ENCODE peak calls at places on chromosome 17, in four cellular contexts. D is WTC11, S is K562, Q is HepG2. G is an unnamed sample.
A peak's percentile ranks its signal among the peaks of the same experiment; 100 is the strongest.

GRCh38 chr17:21041753-21042433 is 918 bp downstream of the USP22 start:
- DNase-seq in D (peak; percentile 76), S (peak; percentile 71), Q (peak; percentile 71), G (peak; percentile 87)

GRCh38 chr17:76820523-76820922 is 47.7 kb upstream of the MGAT5B start:
- DNase-seq in D (no peak), S (no peak), Q (no peak), G (no peak)

GRCh38 chr17:56629450-56630187 is 36.1 kb downstream of the NOG start:
- DNase-seq in D (peak; percentile 62), S (peak; percentile 59), Q (peak; percentile 10), G (peak; percentile 45)

GRCh38 chr17:17186051-17186450 is 20.1 kb downstream of the PLD6 start:
- DNase-seq in D (no peak), S (no peak), Q (no peak), G (no peak)

GRCh38 chr17:14942511-14943185 is 322.5 kb downstream of the PMP22 start:
- DNase-seq in D (no peak), S (no peak), Q (no peak), G (no peak)

GRCh38 chr17:36602924-36603384 is 1.6 kb downstream of the MRM1 start:
- DNase-seq in D (peak; percentile 79), S (peak; percentile 71), Q (peak; percentile 67), G (peak; percentile 81)

GRCh38 chr17:60248618-60249516 is 99.1 kb downstream of the CA4 start:
- DNase-seq in D (no peak), S (no peak), Q (no peak), G (no peak)

GRCh38 chr17:44004761-44005526 is 522 bp downstream of the NAGS start:
- DNase-seq in D (peak; percentile 44), S (no peak), Q (no peak), G (no peak)

GRCh38 chr17:79732246-79732645 is 1.5 kb downstream of the ENPP7 start:
- DNase-seq in D (no peak), S (no peak), Q (no peak), G (no peak)

GRCh38 chr17:15257316-15257925 is 7.7 kb downstream of the PMP22 start:
- DNase-seq in D (peak; percentile 78), S (peak; percentile 70), Q (peak; percentile 61), G (peak; percentile 82)

GRCh38 chr17:19716108-19717030 is at the start of gene SLC47A2:
- DNase-seq in D (no peak), S (no peak), Q (no peak), G (no peak)

GRCh38 chr17:2253768-2254406 is 49.7 kb downstream of the SMG6 start:
- DNase-seq in D (no peak), S (no peak), Q (no peak), G (no peak)
- TF ChIP-seq HMGXB4 in D (no peak), S (no peak), Q (no peak), G (no peak)

DNA sequence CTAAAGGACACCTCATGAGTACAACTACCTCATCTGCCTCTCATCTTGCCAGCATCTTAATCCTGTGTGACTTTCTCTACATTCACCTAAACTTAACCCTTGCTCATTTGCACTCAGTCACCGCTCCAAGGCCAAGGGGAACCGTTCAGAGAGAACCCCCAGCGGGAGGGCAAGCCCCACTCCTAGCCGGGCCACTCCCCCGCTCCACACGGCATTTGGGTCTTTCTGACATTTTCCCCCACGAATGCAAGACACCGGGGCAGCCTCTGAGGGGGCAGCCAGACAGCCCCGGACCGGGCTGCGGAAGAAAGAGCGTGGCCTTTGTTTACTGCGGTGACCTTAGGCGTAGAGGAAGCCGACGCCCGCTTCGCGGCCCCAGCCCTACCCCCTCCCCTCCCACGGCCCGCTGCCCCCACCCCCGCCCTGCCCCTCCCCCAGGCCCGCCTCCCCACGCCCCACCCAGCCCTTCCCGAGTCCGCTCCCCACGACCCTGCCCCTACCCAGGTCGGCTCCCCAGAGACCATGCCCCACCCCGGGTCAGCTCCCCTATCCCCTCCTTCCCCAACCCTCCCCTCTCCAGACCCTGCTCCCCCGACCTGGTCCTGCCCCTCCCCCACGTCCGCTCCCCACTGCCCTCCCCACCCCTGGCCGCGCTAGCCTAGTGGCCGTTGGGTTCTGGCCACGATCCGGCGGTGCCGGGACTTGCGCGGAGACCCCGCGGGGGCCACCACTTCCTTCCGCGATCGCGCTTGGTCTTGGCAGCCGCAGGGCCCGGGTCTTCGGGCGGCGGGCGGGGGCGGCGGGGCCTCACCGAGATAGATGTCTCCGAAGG is 789 bp downstream of the CSNK1D start:
- DNase-seq in D (peak; percentile 50), S (peak; percentile 93), Q (no peak), G (no peak)
- TF ChIP-seq HMGXB4 in D (no peak), S (no peak), Q (no peak), G (no peak)

DNA sequence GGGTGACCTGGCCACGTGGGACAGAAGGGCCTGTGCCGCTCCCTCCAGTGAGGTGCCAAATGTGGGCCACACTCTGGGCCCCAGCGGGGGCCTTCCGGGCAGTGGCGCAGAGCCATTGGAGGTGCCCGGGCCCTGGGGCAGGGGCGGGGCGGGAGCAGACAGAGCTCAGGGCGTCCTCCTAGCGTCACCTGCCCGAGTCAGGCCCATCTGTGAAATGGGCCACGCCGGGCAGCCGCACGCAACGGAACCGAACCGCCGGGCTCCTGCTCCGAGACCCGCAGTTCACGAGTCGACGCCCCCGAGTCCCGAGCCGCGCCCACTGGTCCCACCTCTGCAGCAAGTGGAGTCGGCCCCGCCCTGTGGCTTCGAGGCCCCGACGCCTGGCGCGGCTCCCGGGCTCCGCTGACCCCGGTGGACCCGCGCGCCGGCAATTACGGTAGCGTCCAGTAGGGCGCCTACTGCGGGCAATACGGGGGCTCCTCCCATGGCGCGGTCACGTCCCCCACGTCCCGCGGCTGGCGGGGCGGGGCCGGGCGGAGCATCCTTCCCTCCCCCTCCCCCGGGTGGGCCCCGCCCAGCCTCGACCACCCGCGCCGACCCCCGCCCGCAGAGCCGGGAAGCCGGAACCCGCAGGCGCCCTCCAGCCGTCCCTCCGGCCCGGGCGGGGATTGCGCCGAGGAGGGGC is 1.9 kb downstream of the SLC16A3 start:
- DNase-seq in D (peak; percentile 79), S (peak; percentile 93), Q (peak; percentile 87), G (peak; percentile 79)
- TF ChIP-seq HMGXB4 in D (peak; percentile 59), S (peak; percentile 73), Q (peak; percentile 59), G (no peak)

GRCh38 chr17:48997103-48997826 is at the start of gene IGF2BP1:
- DNase-seq in D (peak; percentile 77), S (peak; percentile 79), Q (peak; percentile 81), G (peak; percentile 88)

GRCh38 chr17:49000943-49001342 is 3.8 kb downstream of the IGF2BP1 start:
- DNase-seq in D (no peak), S (no peak), Q (no peak), G (no peak)

GRCh38 chr17:48997827-48998556 is 807 bp downstream of the IGF2BP1 start:
- DNase-seq in D (peak; percentile 40), S (peak; percentile 79), Q (no peak), G (no peak)

GRCh38 chr17:48996696-48997102 is 486 bp upstream of the IGF2BP1 start:
- DNase-seq in D (no peak), S (no peak), Q (no peak), G (no peak)

DNA sequence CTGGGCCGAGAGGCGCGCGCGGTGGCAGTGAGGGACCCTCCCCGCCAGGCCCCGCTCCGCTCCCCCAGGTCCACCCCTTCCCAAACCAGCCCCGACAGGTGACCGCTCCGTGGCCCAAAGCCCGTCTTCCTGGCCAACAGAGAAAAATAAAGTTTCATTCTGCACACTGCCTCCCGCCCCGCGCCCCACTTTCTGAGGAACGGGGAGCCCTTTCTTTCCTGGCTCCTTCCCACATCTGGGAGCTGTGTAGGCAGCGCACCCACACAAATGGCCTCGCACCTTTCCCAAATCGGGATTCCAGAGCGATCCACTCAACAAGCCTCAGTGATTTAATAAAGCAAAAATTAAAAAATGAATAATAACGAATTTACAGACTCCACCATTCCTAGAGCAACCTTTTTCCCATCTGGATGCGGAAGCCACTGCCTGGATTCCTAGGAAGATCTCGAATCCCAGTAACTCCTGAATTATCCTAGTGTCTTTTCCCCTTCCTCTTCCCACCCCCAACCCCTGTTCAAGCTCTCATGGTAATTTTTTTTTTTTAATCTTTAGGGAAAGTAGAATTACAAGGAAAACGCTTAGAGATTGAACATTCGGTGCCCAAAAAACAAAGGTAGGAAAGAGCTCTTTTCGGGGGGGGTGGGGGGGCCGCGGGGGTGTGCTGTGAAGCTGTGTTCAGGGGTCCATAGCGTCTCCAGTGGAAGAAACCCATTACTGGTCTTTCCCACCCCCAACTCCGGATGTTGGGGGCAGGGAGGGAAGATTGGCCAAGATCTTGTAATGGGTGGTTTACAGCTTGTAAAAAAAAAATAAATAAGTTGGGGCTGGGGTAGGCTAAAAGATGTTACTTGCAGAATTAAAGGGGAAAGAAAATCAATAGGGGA is 1.6 kb downstream of the IGF2BP1 start:
- DNase-seq in D (no peak), S (peak; percentile 57), Q (peak; percentile 63), G (peak; percentile 51)
- TF ChIP-seq HMGXB4 in D (no peak), S (no peak), Q (peak; percentile 5), G (no peak)

DNA sequence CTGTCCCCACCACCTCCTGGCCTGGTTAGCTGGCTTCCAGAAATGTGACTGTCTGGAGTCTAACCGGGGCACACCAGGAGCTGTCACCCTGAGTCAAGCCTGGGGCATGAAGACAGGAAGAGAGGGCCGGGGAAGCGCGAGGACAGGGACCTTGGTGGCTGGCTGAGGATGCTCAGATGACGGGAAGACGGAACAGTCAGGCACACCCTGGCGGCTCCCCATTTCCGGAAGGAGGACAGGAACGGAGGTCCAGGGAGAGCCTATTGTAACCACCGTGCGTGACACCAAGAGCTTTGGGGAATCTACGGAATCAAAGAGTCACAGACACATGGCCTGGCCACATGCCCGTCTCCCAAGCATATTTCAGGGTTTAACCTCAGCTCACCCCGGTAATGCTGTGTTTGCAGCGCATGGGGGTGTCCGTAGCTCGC is 51.7 kb downstream of the SDK2 start:
- DNase-seq in D (no peak), S (no peak), Q (no peak), G (no peak)
- TF ChIP-seq HMGXB4 in D (no peak), S (no peak), Q (no peak), G (no peak)

GRCh38 chr17:81004336-81005015 is 12.8 kb downstream of the CHMP6 start:
- DNase-seq in D (no peak), S (no peak), Q (no peak), G (no peak)
- TF ChIP-seq HMGXB4 in D (no peak), S (no peak), Q (no peak), G (no peak)

DNA sequence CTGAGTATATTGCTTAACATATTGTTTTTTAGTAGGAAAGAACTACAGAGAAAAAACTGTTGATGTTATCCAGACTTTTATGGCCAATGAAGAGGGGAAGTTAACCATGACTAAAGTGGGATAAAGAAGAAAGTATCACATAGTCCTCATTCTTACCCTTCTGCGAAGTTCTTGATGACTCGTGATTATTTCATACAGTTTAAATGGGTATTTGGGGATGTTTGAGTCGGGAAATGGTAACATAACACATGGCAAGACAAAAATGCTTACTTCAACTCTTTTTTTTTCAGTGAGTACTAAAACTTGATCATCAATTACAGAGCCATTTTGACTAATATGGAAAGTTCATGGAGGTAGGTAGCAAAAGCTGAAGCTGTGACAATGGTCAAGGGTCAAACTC is 4.9 kb downstream of the POLG2 start:
- DNase-seq in D (no peak), S (no peak), Q (no peak), G (no peak)
- TF ChIP-seq HMGXB4 in D (no peak), S (no peak), Q (no peak), G (no peak)